ENCODE peak calls at places on chromosomes 3 and 15, in six cellular contexts. W, U, E, M, O and H are unnamed samples.

GRCh38 chr3:36944012-36944640 is 728 bp downstream of the TRANK1 start:
- DNase-seq in M (peak; percentile 48), W (peak; percentile 40), U (peak; percentile 50), E (peak; percentile 42), O (peak; percentile 66), H (peak; percentile 40)

GRCh38 chr15:39920510-39921273 is 626 bp upstream of the GPR176 start:
- DNase-seq in O (peak; percentile 72), U (peak; percentile 73), W (peak; percentile 77), E (no peak), M (peak; percentile 64), H (peak; percentile 67)

GRCh38 chr3:140093742-140094141 is 158.8 kb downstream of the CLSTN2 start:
- DNase-seq in E (no peak), W (peak; percentile 61), O (peak; percentile 68), M (no peak), U (peak; percentile 58), H (no peak)

GRCh38 chr3:82824491-82824890 is 1063.0 kb upstream of the GBE1 start:
- DNase-seq in O (no peak), W (no peak), M (no peak), E (no peak), U (no peak), H (no peak)

GRCh38 chr3:133910422-133910821 is 14.7 kb upstream of the RAB6B start:
- DNase-seq in W (no peak), U (no peak), E (no peak), M (no peak), O (no peak), H (no peak)

GRCh38 chr3:47475029-47475569 is 642 bp downstream of the SCAP start:
- DNase-seq in U (peak; percentile 31), E (no peak), M (no peak), O (peak; percentile 29), W (peak; percentile 5), H (no peak)

GRCh38 chr3:23826382-23827061 is 20.8 kb downstream of the UBE2E1 start:
- DNase-seq in U (no peak), M (no peak), W (no peak), O (peak; percentile 51), E (no peak), H (no peak)

GRCh38 chr15:98807262-98807661 is 158.9 kb downstream of the IGF1R start:
- DNase-seq in O (peak; percentile 94), M (no peak), U (no peak), W (no peak), E (peak; percentile 59), H (no peak)

GRCh38 chr3:114104414-114104813 is 47.9 kb downstream of the QTRT2 start:
- DNase-seq in U (no peak), W (no peak), E (no peak), O (no peak), M (no peak), H (no peak)

GRCh38 chr15:71116366-71116765 is 1.1 kb downstream of the THSD4 start:
- DNase-seq in W (peak; percentile 61), M (no peak), U (no peak), O (peak; percentile 49), E (no peak), H (no peak)

GRCh38 chr3:107690522-107691138 is 167.9 kb downstream of the BBX start:
- DNase-seq in O (peak; percentile 79), E (peak; percentile 60), U (no peak), W (peak; percentile 36), M (no peak), H (no peak)

GRCh38 chr3:70550723-70551319 is 238.4 kb upstream of the MDFIC2 start:
- DNase-seq in O (peak; percentile 58), U (peak; percentile 70), E (peak; percentile 63), W (no peak), M (no peak), H (peak; percentile 40)

GRCh38 chr15:63945838-63946298 is 100.4 kb downstream of the DAPK2 start:
- DNase-seq in W (peak; percentile 91), M (no peak), U (peak; percentile 85), E (no peak), O (no peak), H (no peak)

GRCh38 chr3:187101184-187102072 is 37.9 kb downstream of the RPL39L start:
- DNase-seq in W (peak; percentile 20), E (peak; percentile 40), O (peak; percentile 91), M (peak; percentile 34), U (peak; percentile 76), H (no peak)

GRCh38 chr3:55160241-55160877 is 232.5 kb upstream of the LRTM1 start:
- DNase-seq in E (peak; percentile 81), W (no peak), M (no peak), U (no peak), O (peak; percentile 98), H (no peak)

GRCh38 chr3:128435561-128435960 is 31.1 kb downstream of the DNAJB8 start:
- DNase-seq in U (no peak), M (no peak), E (no peak), W (no peak), O (no peak), H (no peak)

GRCh38 chr15:70264014-70264492 is 166.3 kb upstream of the TLE3 start:
- DNase-seq in M (no peak), O (peak; percentile 25), W (no peak), E (peak; percentile 85), U (no peak), H (peak; percentile 38)

GRCh38 chr15:100596792-100597191 is 5.2 kb downstream of the LINS1 start:
- DNase-seq in W (peak; percentile 49), U (peak; percentile 42), E (no peak), O (peak; percentile 49), M (no peak), H (no peak)

GRCh38 chr15:82681371-82681770 is 28.3 kb downstream of the AP3B2 start:
- DNase-seq in O (no peak), U (no peak), E (no peak), W (no peak), M (no peak), H (no peak)

GRCh38 chr15:37682304-37682703 is 252.1 kb upstream of the TMCO5A start:
- DNase-seq in O (peak; percentile 24), U (no peak), M (no peak), E (peak; percentile 36), W (peak; percentile 5), H (no peak)

DNA sequence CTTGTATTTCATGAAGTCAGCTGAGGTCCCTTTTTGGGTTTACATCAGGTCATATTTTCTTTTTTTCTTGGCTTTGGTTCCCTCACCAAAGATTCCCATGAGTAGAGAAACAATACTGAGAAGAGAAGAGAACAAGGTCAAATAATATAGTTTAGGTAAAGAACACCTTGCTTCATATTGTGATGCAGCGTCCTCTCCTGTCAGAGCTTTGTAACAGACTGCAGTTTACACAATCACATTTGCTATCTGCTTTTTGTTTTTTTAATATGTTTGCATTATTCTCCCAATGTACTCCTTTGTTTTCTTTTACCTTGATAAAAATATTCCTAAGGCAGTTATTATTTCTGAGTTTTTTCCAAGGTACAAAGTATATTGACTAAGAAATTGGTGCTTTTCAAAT is 283.2 kb downstream of the SHOX2 start:
- DNase-seq in M (no peak), E (no peak), O (no peak), U (no peak), W (no peak), H (no peak)
- TF ChIP-seq CTCF in M (no peak), E (no peak), O (no peak), U (no peak), W (no peak), H (no peak)

GRCh38 chr3:110878692-110879091 is 192.9 kb upstream of the NECTIN3 start:
- DNase-seq in M (no peak), E (no peak), U (no peak), O (no peak), W (no peak), H (no peak)

GRCh38 chr3:110886514-110886913 is 185.1 kb upstream of the NECTIN3 start:
- DNase-seq in W (no peak), U (no peak), M (no peak), O (no peak), E (no peak), H (no peak)

DNA sequence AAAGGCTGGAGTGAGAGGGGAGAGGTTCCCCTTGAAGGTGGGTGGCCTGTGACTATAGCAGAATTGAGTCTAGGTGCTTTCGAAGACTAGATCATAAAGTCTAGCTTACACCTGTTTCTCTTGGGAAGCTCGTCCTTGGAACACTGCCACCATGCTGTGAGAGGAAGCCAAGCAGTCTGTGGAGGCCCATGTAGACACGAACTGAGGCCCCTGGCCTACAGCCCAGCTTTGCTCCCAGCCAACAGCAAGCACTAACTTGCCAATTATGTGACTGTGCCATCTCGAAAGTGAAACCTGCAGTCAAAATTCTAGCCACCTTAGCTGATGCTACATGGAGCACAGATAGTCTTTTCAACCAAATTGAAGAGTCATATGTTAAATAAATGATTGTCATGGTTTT is 190.5 kb upstream of the NECTIN3 start:
- DNase-seq in W (peak; percentile 72), O (peak; percentile 33), E (peak; percentile 18), U (no peak), M (no peak), H (no peak)
- TF ChIP-seq CTCF in W (peak; percentile 39), O (no peak), E (peak; percentile 37), U (no peak), M (no peak), H (peak; percentile 29)

GRCh38 chr3:190222360-190222759 is 99.9 kb downstream of the CLDN1 start:
- DNase-seq in E (no peak), W (no peak), M (no peak), U (no peak), O (no peak), H (no peak)

GRCh38 chr3:190222916-190223315 is 99.3 kb downstream of the CLDN1 start:
- DNase-seq in W (no peak), U (no peak), M (no peak), O (no peak), E (no peak), H (no peak)

GRCh38 chr3:190224466-190225185 is 97.6 kb downstream of the CLDN1 start:
- DNase-seq in E (no peak), W (no peak), M (no peak), U (no peak), O (no peak), H (no peak)

GRCh38 chr3:190227064-190227463 is 95.2 kb downstream of the CLDN1 start:
- DNase-seq in E (peak; percentile 4), U (no peak), O (no peak), M (no peak), W (no peak), H (no peak)

GRCh38 chr3:190225186-190225692 is 97.0 kb downstream of the CLDN1 start:
- DNase-seq in W (peak; percentile 31), E (peak; percentile 38), M (no peak), U (no peak), O (peak; percentile 51), H (no peak)
- TF ChIP-seq CTCF in W (peak; percentile 58), E (peak; percentile 28), M (peak; percentile 46), U (peak; percentile 16), O (peak; percentile 57), H (peak; percentile 69)

DNA sequence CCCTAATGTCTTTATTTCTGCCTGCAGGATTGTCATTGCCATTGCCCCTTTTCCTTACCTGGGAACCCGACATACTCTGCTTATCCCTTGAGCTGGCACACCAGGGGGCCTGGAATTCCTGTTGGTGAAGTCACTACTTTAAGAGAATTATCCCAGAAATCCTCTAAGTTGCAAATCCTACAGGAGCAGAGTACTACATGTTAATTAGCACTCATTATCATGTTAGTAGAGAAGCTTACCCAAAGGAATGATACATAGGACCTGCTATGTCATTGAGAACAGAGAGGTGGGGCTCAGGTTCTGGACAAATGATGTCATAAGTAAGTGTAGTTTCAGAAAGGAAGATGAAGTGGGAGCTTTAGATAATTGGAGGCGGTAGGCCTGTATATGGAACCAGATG is 27.4 kb downstream of the SCG5 start:
- DNase-seq in E (no peak), M (no peak), O (no peak), W (no peak), U (no peak), H (no peak)
- TF ChIP-seq CTCF in E (no peak), M (no peak), O (no peak), W (no peak), U (no peak), H (no peak)

GRCh38 chr3:53881691-53882593 is at the start of gene ACTR8:
- DNase-seq in W (peak; percentile 70), E (peak; percentile 89), U (peak; percentile 86), O (peak; percentile 78), M (peak; percentile 75), H (peak; percentile 86)
- TF ChIP-seq CTCF in W (no peak), E (no peak), U (no peak), O (no peak), M (no peak), H (peak; percentile 50)